ENCODE peak calls at places on chromosome 12, in ten cellular contexts. One of them, this sample, is unnamed. For H3K27me3, the result is how much of the 10 kb centered on the place peaks cover.

GRCh38 chr12:99505805-99506204 is 141.7 kb upstream of the GARIN6 start:
- DNase-seq in fibroblast of lung: no peak
- DNase-seq in mammary epithelial cell: peak
- DNase-seq in hepatocyte: no peak
- DNase-seq in brain microvascular endothelial cell: no peak
- DNase-seq in heart right ventricle: no peak
- DNase-seq in adipocyte: no peak
- DNase-seq in esophagus squamous epithelium: no peak
- DNase-seq in Peyer's patch: no peak
- DNase-seq in psoas muscle: no peak
- DNase-seq in this sample: no peak

GRCh38 chr12:124174406-124174805 is 120.5 kb upstream of the RFLNA start:
- DNase-seq in esophagus squamous epithelium: no peak
- DNase-seq in brain microvascular endothelial cell: peak
- DNase-seq in hepatocyte: no peak
- DNase-seq in mammary epithelial cell: no peak
- DNase-seq in Peyer's patch: no peak
- DNase-seq in heart right ventricle: no peak
- DNase-seq in psoas muscle: no peak
- DNase-seq in fibroblast of lung: peak
- DNase-seq in adipocyte: peak
- DNase-seq in this sample: no peak

GRCh38 chr12:118377891-118378470 is 1.6 kb downstream of the SUDS3 start:
- DNase-seq in heart right ventricle: peak
- DNase-seq in fibroblast of lung: peak
- DNase-seq in brain microvascular endothelial cell: peak
- DNase-seq in hepatocyte: peak
- DNase-seq in psoas muscle: peak
- DNase-seq in Peyer's patch: peak
- DNase-seq in mammary epithelial cell: peak
- DNase-seq in adipocyte: peak
- DNase-seq in esophagus squamous epithelium: no peak
- DNase-seq in this sample: peak

GRCh38 chr12:80838024-80838658 is 99.6 kb downstream of the LIN7A start:
- DNase-seq in brain microvascular endothelial cell: no peak
- DNase-seq in mammary epithelial cell: no peak
- DNase-seq in heart right ventricle: no peak
- DNase-seq in hepatocyte: peak
- DNase-seq in esophagus squamous epithelium: no peak
- DNase-seq in fibroblast of lung: no peak
- DNase-seq in Peyer's patch: no peak
- DNase-seq in psoas muscle: no peak
- DNase-seq in adipocyte: no peak
- DNase-seq in this sample: no peak

GRCh38 chr12:9711664-9712063 is 21.2 kb downstream of the CLECL1 start:
- DNase-seq in Peyer's patch: no peak
- DNase-seq in psoas muscle: no peak
- DNase-seq in fibroblast of lung: no peak
- DNase-seq in hepatocyte: no peak
- DNase-seq in adipocyte: no peak
- DNase-seq in heart right ventricle: no peak
- DNase-seq in brain microvascular endothelial cell: no peak
- DNase-seq in mammary epithelial cell: no peak
- DNase-seq in esophagus squamous epithelium: no peak
- DNase-seq in this sample: no peak

GRCh38 chr12:30898846-30899245 is 27.7 kb upstream of the TSPAN11 start:
- DNase-seq in Peyer's patch: no peak
- DNase-seq in psoas muscle: no peak
- DNase-seq in brain microvascular endothelial cell: no peak
- DNase-seq in adipocyte: no peak
- DNase-seq in heart right ventricle: no peak
- DNase-seq in mammary epithelial cell: peak
- DNase-seq in hepatocyte: no peak
- DNase-seq in fibroblast of lung: no peak
- DNase-seq in esophagus squamous epithelium: no peak
- DNase-seq in this sample: no peak

GRCh38 chr12:67797316-67797741 is 148.8 kb downstream of the DYRK2 start:
- DNase-seq in Peyer's patch: no peak
- DNase-seq in hepatocyte: no peak
- DNase-seq in psoas muscle: peak
- DNase-seq in fibroblast of lung: peak
- DNase-seq in heart right ventricle: no peak
- DNase-seq in adipocyte: no peak
- DNase-seq in brain microvascular endothelial cell: peak
- DNase-seq in mammary epithelial cell: no peak
- DNase-seq in esophagus squamous epithelium: no peak
- DNase-seq in this sample: peak

GRCh38 chr12:2640709-2641108 is 154.1 kb upstream of the FKBP4 start:
- DNase-seq in adipocyte: peak
- DNase-seq in esophagus squamous epithelium: no peak
- DNase-seq in brain microvascular endothelial cell: peak
- DNase-seq in psoas muscle: no peak
- DNase-seq in heart right ventricle: peak
- DNase-seq in mammary epithelial cell: peak
- DNase-seq in hepatocyte: peak
- DNase-seq in Peyer's patch: no peak
- DNase-seq in fibroblast of lung: peak
- DNase-seq in this sample: peak

GRCh38 chr12:67593041-67593870 is 55.3 kb upstream of the DYRK2 start:
- DNase-seq in fibroblast of lung: peak
- DNase-seq in hepatocyte: peak
- DNase-seq in psoas muscle: no peak
- DNase-seq in adipocyte: peak
- DNase-seq in esophagus squamous epithelium: no peak
- DNase-seq in mammary epithelial cell: peak
- DNase-seq in Peyer's patch: no peak
- DNase-seq in heart right ventricle: no peak
- DNase-seq in brain microvascular endothelial cell: no peak
- DNase-seq in this sample: no peak

GRCh38 chr12:28507055-28507454 is 316.8 kb downstream of the CCDC91 start:
- DNase-seq in hepatocyte: no peak
- DNase-seq in brain microvascular endothelial cell: peak
- DNase-seq in adipocyte: peak
- DNase-seq in fibroblast of lung: peak
- DNase-seq in heart right ventricle: no peak
- DNase-seq in esophagus squamous epithelium: no peak
- DNase-seq in Peyer's patch: no peak
- DNase-seq in mammary epithelial cell: no peak
- DNase-seq in psoas muscle: no peak
- DNase-seq in this sample: no peak

GRCh38 chr12:86018361-86018760 is 144.3 kb downstream of the NTS start:
- DNase-seq in fibroblast of lung: no peak
- DNase-seq in Peyer's patch: no peak
- DNase-seq in adipocyte: no peak
- DNase-seq in brain microvascular endothelial cell: no peak
- DNase-seq in hepatocyte: no peak
- DNase-seq in esophagus squamous epithelium: no peak
- DNase-seq in mammary epithelial cell: no peak
- DNase-seq in heart right ventricle: no peak
- DNase-seq in psoas muscle: no peak
- DNase-seq in this sample: no peak

GRCh38 chr12:116697305-116698130 is 40.4 kb downstream of the SPRING1 start:
- DNase-seq in brain microvascular endothelial cell: no peak
- DNase-seq in adipocyte: no peak
- DNase-seq in psoas muscle: no peak
- DNase-seq in hepatocyte: peak
- DNase-seq in mammary epithelial cell: no peak
- DNase-seq in heart right ventricle: peak
- DNase-seq in fibroblast of lung: peak
- DNase-seq in Peyer's patch: no peak
- DNase-seq in esophagus squamous epithelium: no peak
- DNase-seq in this sample: no peak

GRCh38 chr12:100239589-100239988 is 27.3 kb downstream of the DEPDC4 start:
- DNase-seq in heart right ventricle: no peak
- DNase-seq in adipocyte: no peak
- DNase-seq in brain microvascular endothelial cell: no peak
- DNase-seq in hepatocyte: no peak
- DNase-seq in psoas muscle: no peak
- DNase-seq in fibroblast of lung: no peak
- DNase-seq in esophagus squamous epithelium: no peak
- DNase-seq in mammary epithelial cell: no peak
- DNase-seq in Peyer's patch: no peak
- DNase-seq in this sample: no peak

GRCh38 chr12:77796775-77797174 is 33.9 kb upstream of the NAV3 start:
- DNase-seq in heart right ventricle: no peak
- DNase-seq in adipocyte: peak
- DNase-seq in fibroblast of lung: peak
- DNase-seq in Peyer's patch: no peak
- DNase-seq in hepatocyte: no peak
- DNase-seq in esophagus squamous epithelium: no peak
- DNase-seq in brain microvascular endothelial cell: no peak
- DNase-seq in mammary epithelial cell: peak
- DNase-seq in psoas muscle: no peak
- DNase-seq in this sample: no peak

GRCh38 chr12:88291498-88292131 is 149.5 kb downstream of the TMTC3 start:
- DNase-seq in heart right ventricle: no peak
- DNase-seq in Peyer's patch: no peak
- DNase-seq in adipocyte: no peak
- DNase-seq in mammary epithelial cell: no peak
- DNase-seq in fibroblast of lung: no peak
- DNase-seq in psoas muscle: no peak
- DNase-seq in hepatocyte: no peak
- DNase-seq in esophagus squamous epithelium: no peak
- DNase-seq in brain microvascular endothelial cell: no peak
- DNase-seq in this sample: no peak

GRCh38 chr12:13165578-13166120 is 30.9 kb upstream of the EMP1 start:
- DNase-seq in esophagus squamous epithelium: no peak
- DNase-seq in psoas muscle: peak
- DNase-seq in mammary epithelial cell: peak
- DNase-seq in Peyer's patch: peak
- DNase-seq in hepatocyte: peak
- DNase-seq in heart right ventricle: peak
- DNase-seq in fibroblast of lung: peak
- DNase-seq in brain microvascular endothelial cell: peak
- DNase-seq in adipocyte: peak
- DNase-seq in this sample: peak
- H3K27me3 ChIP-seq in esophagus squamous epithelium: under half
- H3K27me3 ChIP-seq in psoas muscle: under half
- H3K27me3 ChIP-seq in mammary epithelial cell: under half
- H3K27me3 ChIP-seq in Peyer's patch: under half
- H3K27me3 ChIP-seq in hepatocyte: under half
- H3K27me3 ChIP-seq in heart right ventricle: under half
- H3K27me3 ChIP-seq in fibroblast of lung: under half
- H3K27me3 ChIP-seq in brain microvascular endothelial cell: under half
- H3K27me3 ChIP-seq in adipocyte: under half
- H3K27me3 ChIP-seq in this sample: under half

GRCh38 chr12:97321640-97322039 is 141.0 kb upstream of the RMST start:
- DNase-seq in esophagus squamous epithelium: no peak
- DNase-seq in fibroblast of lung: no peak
- DNase-seq in Peyer's patch: no peak
- DNase-seq in hepatocyte: no peak
- DNase-seq in heart right ventricle: no peak
- DNase-seq in mammary epithelial cell: no peak
- DNase-seq in adipocyte: no peak
- DNase-seq in brain microvascular endothelial cell: no peak
- DNase-seq in psoas muscle: no peak
- DNase-seq in this sample: no peak

GRCh38 chr12:97323154-97323553 is 139.4 kb upstream of the RMST start:
- DNase-seq in mammary epithelial cell: no peak
- DNase-seq in heart right ventricle: no peak
- DNase-seq in fibroblast of lung: no peak
- DNase-seq in hepatocyte: peak
- DNase-seq in esophagus squamous epithelium: no peak
- DNase-seq in psoas muscle: no peak
- DNase-seq in brain microvascular endothelial cell: no peak
- DNase-seq in Peyer's patch: no peak
- DNase-seq in adipocyte: no peak
- DNase-seq in this sample: no peak

GRCh38 chr12:97322388-97322787 is 140.2 kb upstream of the RMST start:
- DNase-seq in heart right ventricle: no peak
- DNase-seq in esophagus squamous epithelium: no peak
- DNase-seq in brain microvascular endothelial cell: no peak
- DNase-seq in fibroblast of lung: no peak
- DNase-seq in psoas muscle: no peak
- DNase-seq in adipocyte: no peak
- DNase-seq in mammary epithelial cell: no peak
- DNase-seq in hepatocyte: no peak
- DNase-seq in Peyer's patch: no peak
- DNase-seq in this sample: no peak

DNA sequence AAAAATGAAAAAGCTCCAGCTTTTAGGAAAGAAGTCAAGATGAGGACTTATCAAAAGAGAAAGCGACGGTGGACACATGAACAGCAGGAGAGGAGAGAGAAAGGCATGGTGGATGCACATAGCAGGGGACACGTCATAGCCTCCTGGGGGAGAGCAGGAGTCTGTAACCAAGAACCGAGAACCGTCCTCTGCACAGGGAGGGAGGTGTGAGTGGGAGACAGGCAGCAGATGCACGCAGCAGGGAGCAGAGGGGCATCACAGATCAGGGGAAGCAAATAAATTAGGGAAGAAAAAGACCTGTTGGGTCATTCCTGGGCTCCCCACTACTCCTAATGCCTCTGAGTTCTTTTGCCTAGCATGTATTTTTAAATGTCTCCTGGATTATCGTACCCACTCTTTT is 138.1 kb upstream of the RMST start:
- DNase-seq in heart right ventricle: no peak
- DNase-seq in adipocyte: no peak
- DNase-seq in psoas muscle: no peak
- DNase-seq in Peyer's patch: no peak
- DNase-seq in mammary epithelial cell: no peak
- DNase-seq in esophagus squamous epithelium: no peak
- DNase-seq in hepatocyte: no peak
- DNase-seq in fibroblast of lung: no peak
- DNase-seq in brain microvascular endothelial cell: no peak
- DNase-seq in this sample: no peak
- H3K27me3 ChIP-seq in heart right ventricle: under half
- H3K27me3 ChIP-seq in adipocyte: under half
- H3K27me3 ChIP-seq in psoas muscle: under half
- H3K27me3 ChIP-seq in Peyer's patch: under half
- H3K27me3 ChIP-seq in mammary epithelial cell: under half
- H3K27me3 ChIP-seq in esophagus squamous epithelium: under half
- H3K27me3 ChIP-seq in hepatocyte: under half
- H3K27me3 ChIP-seq in fibroblast of lung: under half
- H3K27me3 ChIP-seq in brain microvascular endothelial cell: under half
- H3K27me3 ChIP-seq in this sample: under half

GRCh38 chr12:114665411-114666181 is 18.4 kb downstream of the TBX3 start:
- DNase-seq in fibroblast of lung: no peak
- DNase-seq in hepatocyte: no peak
- DNase-seq in adipocyte: peak
- DNase-seq in heart right ventricle: no peak
- DNase-seq in mammary epithelial cell: no peak
- DNase-seq in Peyer's patch: no peak
- DNase-seq in esophagus squamous epithelium: no peak
- DNase-seq in brain microvascular endothelial cell: no peak
- DNase-seq in psoas muscle: no peak
- DNase-seq in this sample: no peak
- H3K27me3 ChIP-seq in fibroblast of lung: under half
- H3K27me3 ChIP-seq in hepatocyte: under half
- H3K27me3 ChIP-seq in adipocyte: under half
- H3K27me3 ChIP-seq in heart right ventricle: under half
- H3K27me3 ChIP-seq in mammary epithelial cell: under half
- H3K27me3 ChIP-seq in Peyer's patch: under half
- H3K27me3 ChIP-seq in esophagus squamous epithelium: under half
- H3K27me3 ChIP-seq in brain microvascular endothelial cell: under half
- H3K27me3 ChIP-seq in psoas muscle: under half
- H3K27me3 ChIP-seq in this sample: under half

DNA sequence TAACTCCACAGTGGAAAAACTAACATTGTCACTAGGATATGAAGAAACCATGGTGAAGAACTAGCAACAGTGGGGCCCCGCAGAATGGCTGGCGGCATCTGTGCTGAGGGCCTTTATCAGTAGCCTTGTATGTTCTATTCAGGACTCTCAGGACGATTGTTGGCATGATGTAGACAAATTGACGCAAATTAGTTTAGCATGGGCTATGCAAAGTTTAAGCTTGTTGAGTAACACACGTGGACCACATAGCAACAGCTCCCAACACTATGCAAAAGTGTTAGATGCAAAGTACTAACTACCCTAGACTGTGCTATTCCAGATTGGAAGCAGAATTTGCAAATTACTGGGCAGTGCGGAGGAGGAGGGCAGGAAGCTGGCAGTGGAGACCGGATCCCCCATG is 38.2 kb upstream of the TMEM263 start:
- DNase-seq in mammary epithelial cell: no peak
- DNase-seq in psoas muscle: no peak
- DNase-seq in brain microvascular endothelial cell: no peak
- DNase-seq in Peyer's patch: no peak
- DNase-seq in hepatocyte: no peak
- DNase-seq in esophagus squamous epithelium: no peak
- DNase-seq in heart right ventricle: no peak
- DNase-seq in adipocyte: no peak
- DNase-seq in fibroblast of lung: no peak
- DNase-seq in this sample: no peak
- H3K27me3 ChIP-seq in mammary epithelial cell: under half
- H3K27me3 ChIP-seq in psoas muscle: under half
- H3K27me3 ChIP-seq in brain microvascular endothelial cell: under half
- H3K27me3 ChIP-seq in Peyer's patch: under half
- H3K27me3 ChIP-seq in hepatocyte: under half
- H3K27me3 ChIP-seq in esophagus squamous epithelium: under half
- H3K27me3 ChIP-seq in heart right ventricle: under half
- H3K27me3 ChIP-seq in adipocyte: under half
- H3K27me3 ChIP-seq in fibroblast of lung: under half
- H3K27me3 ChIP-seq in this sample: under half

This sample was measured in tibial artery.